ENCODE peak calls at places on chromosome 15, in four cellular contexts. L is CD8-positive, alpha-beta T cell; Z is pancreas; N is endothelial cell of umbilical vein. P is an unnamed sample.

GRCh38 chr15:29440541-29440940 is 170.9 kb upstream of the NSMCE3 start:
- DNase-seq in L (no peak), Z (no peak), N (no peak), P (no peak)

GRCh38 chr15:101458908-101459578 is 30.5 kb downstream of the PCSK6 start:
- DNase-seq in L (no peak), Z (no peak), N (no peak), P (peak; percentile 36)

GRCh38 chr15:68113751-68114150 is 59.6 kb downstream of the PIAS1 start:
- DNase-seq in L (no peak), Z (no peak), N (no peak), P (no peak)

GRCh38 chr15:69843927-69844326 is 253.8 kb downstream of the TLE3 start:
- DNase-seq in L (no peak), Z (no peak), N (no peak), P (no peak)

GRCh38 chr15:73716417-73716816 is 32.2 kb downstream of the CD276 start:
- DNase-seq in L (no peak), Z (peak; percentile 44), N (no peak), P (no peak)

GRCh38 chr15:81282911-81283310 is 41.0 kb downstream of the STARD5 start:
- DNase-seq in L (no peak), Z (no peak), N (no peak), P (no peak)

GRCh38 chr15:74657846-74658245 is 38.0 kb downstream of the EDC3 start:
- DNase-seq in L (no peak), Z (no peak), N (no peak), P (no peak)

GRCh38 chr15:97316362-97316761 is 644.1 kb upstream of the ARRDC4 start:
- DNase-seq in L (no peak), Z (no peak), N (no peak), P (no peak)

GRCh38 chr15:69729167-69729748 is 276.6 kb downstream of the RPLP1 start:
- DNase-seq in L (peak; percentile 78), Z (peak; percentile 42), N (peak; percentile 39), P (peak; percentile 51)

GRCh38 chr15:51765751-51766150 is 14.4 kb downstream of the TMOD2 start:
- DNase-seq in L (no peak), Z (no peak), N (no peak), P (no peak)

GRCh38 chr15:31264534-31265089 is 62.0 kb upstream of the KLF13 start:
- DNase-seq in L (no peak), Z (no peak), N (no peak), P (no peak)

GRCh38 chr15:80615783-80616391 is 79.2 kb upstream of the ABHD17C start:
- DNase-seq in L (no peak), Z (peak; percentile 48), N (peak; percentile 79), P (peak; percentile 65)

GRCh38 chr15:38129531-38130199 is 123.0 kb upstream of the SPRED1 start:
- DNase-seq in L (no peak), Z (no peak), N (peak; percentile 66), P (no peak)

GRCh38 chr15:97959738-97960363 is 652 bp upstream of the ARRDC4 start:
- DNase-seq in L (no peak), Z (no peak), N (peak; percentile 14), P (no peak)

GRCh38 chr15:87387681-87388240 is 868.8 kb downstream of the NTRK3 start:
- DNase-seq in L (no peak), Z (no peak), N (no peak), P (no peak)

GRCh38 chr15:68303560-68304436 is 26.3 kb downstream of the FEM1B start:
- DNase-seq in L (no peak), Z (no peak), N (no peak), P (peak; percentile 40)

GRCh38 chr15:72319985-72320671 is at the start of gene CELF6:
- DNase-seq in L (peak; percentile 41), Z (peak; percentile 78), N (peak; percentile 85), P (peak; percentile 81)

GRCh38 chr15:75840659-75841058 is 2.6 kb upstream of the UBE2Q2 start:
- DNase-seq in L (no peak), Z (no peak), N (peak; percentile 74), P (no peak)

GRCh38 chr15:61571026-61571425 is 341.9 kb upstream of the RORA start:
- DNase-seq in L (no peak), Z (no peak), N (no peak), P (no peak)

GRCh38 chr15:67120839-67121540 is 55.6 kb downstream of the SMAD3 start:
- DNase-seq in L (peak; percentile 76), Z (peak; percentile 82), N (peak; percentile 98), P (peak; percentile 96)

GRCh38 chr15:31325432-31325975 is 1.1 kb upstream of the KLF13 start:
- DNase-seq in L (peak; percentile 74), Z (peak; percentile 76), N (no peak), P (peak; percentile 72)

GRCh38 chr15:99054025-99054387 is 46.4 kb upstream of the PGPEP1L start:
- DNase-seq in L (no peak), Z (no peak), N (no peak), P (no peak)

GRCh38 chr15:38461089-38461833 is 7.3 kb downstream of the FAM98B start:
- DNase-seq in L (no peak), Z (no peak), N (peak; percentile 70), P (peak; percentile 15)

GRCh38 chr15:51634591-51635198 is 12.1 kb upstream of the DMXL2 start:
- DNase-seq in L (no peak), Z (no peak), N (no peak), P (no peak)

GRCh38 chr15:70156781-70157261 is 59.1 kb upstream of the TLE3 start:
- DNase-seq in L (no peak), Z (peak; percentile 79), N (peak; percentile 61), P (no peak)

GRCh38 chr15:77144492-77145070 is 73.7 kb upstream of the TSPAN3 start:
- DNase-seq in L (no peak), Z (no peak), N (no peak), P (peak; percentile 74)

GRCh38 chr15:44738340-44738984 is 2.1 kb downstream of the TRIM69 start:
- DNase-seq in L (no peak), Z (no peak), N (peak; percentile 66), P (peak; percentile 54)

GRCh38 chr15:51842852-51843737 is 13.6 kb downstream of the TMOD3 start:
- DNase-seq in L (no peak), Z (no peak), N (peak; percentile 37), P (peak; percentile 68)

GRCh38 chr15:90742082-90742481 is 24.9 kb downstream of the BLM start:
- DNase-seq in L (no peak), Z (no peak), N (no peak), P (no peak)

GRCh38 chr15:99476413-99477222 is 89.2 kb upstream of the MEF2A start:
- DNase-seq in L (peak; percentile 37), Z (no peak), N (peak; percentile 84), P (peak; percentile 73)

GRCh38 chr15:87961851-87962816 is 294.4 kb downstream of the NTRK3 start:
- DNase-seq in L (no peak), Z (no peak), N (no peak), P (no peak)

GRCh38 chr15:83489690-83490089 is 42.5 kb downstream of the SH3GL3 start:
- DNase-seq in L (no peak), Z (no peak), N (no peak), P (no peak)
- H3K27ac ChIP-seq in L (no peak overlapping the region), Z (no peak overlapping the region), N (no peak overlapping the region), P (no peak overlapping the region)

GRCh38 chr15:64699767-64700388 is 75.5 kb downstream of the RBPMS2 start:
- DNase-seq in L (no peak), Z (peak; percentile 56), N (peak; percentile 79), P (no peak)
- H3K4me1 ChIP-seq in L (peaks cover 53% of the 10 kb centered on the region), Z (peaks cover 26% of the 10 kb centered on the region), N (peaks cover 42% of the 10 kb centered on the region), P (peaks cover 29% of the 10 kb centered on the region)

GRCh38 chr15:20645956-20646355 is 104.4 kb upstream of the GOLGA6L6 start:
- DNase-seq in L (no peak), Z (no peak), N (no peak), P (no peak)

GRCh38 chr15:20642054-20642767 is 100.6 kb upstream of the GOLGA6L6 start:
- DNase-seq in L (no peak), Z (no peak), N (no peak), P (no peak)

GRCh38 chr15:20644896-20645295 is 103.3 kb upstream of the GOLGA6L6 start:
- DNase-seq in L (no peak), Z (no peak), N (no peak), P (no peak)

GRCh38 chr15:20643024-20643770 is 101.6 kb upstream of the GOLGA6L6 start:
- DNase-seq in L (no peak), Z (no peak), N (no peak), P (no peak)

GRCh38 chr15:20644026-20644425 is 102.4 kb upstream of the GOLGA6L6 start:
- DNase-seq in L (no peak), Z (no peak), N (no peak), P (no peak)
- H3K9me3 ChIP-seq in L (no peaks in the 10 kb centered on the region), Z (no peaks in the 10 kb centered on the region), N (peaks cover 9% of the 10 kb centered on the region), P (no peaks in the 10 kb centered on the region)

GRCh38 chr15:91915576-91915975 is 62.1 kb downstream of the SLCO3A1 start:
- DNase-seq in L (no peak), Z (no peak), N (no peak), P (no peak)
- H3K27ac ChIP-seq in L (no peak overlapping the region), Z (no peak overlapping the region), N (no peak overlapping the region), P (no peak overlapping the region)

P was measured in SJSA1.